ENCODE peak calls at places on chromosomes 3 and 15, in eight cellular contexts. One of them, this sample, is unnamed.
A peak's percentile ranks its signal among the peaks of the same experiment; 100 is the strongest.

GRCh38 chr3:49476563-49476962 is 6.5 kb downstream of the DAG1 start:
- DNase-seq in activated CD8-positive, alpha-beta memory T cell treated with anti-CD3 and anti-CD28 coated beads for 24 hours: no peak
- DNase-seq in T47D: no peak
- DNase-seq in NCI-H1436 treated with DMSO at 0.1 percent for 48 hours: no peak
- DNase-seq in KG1: no peak
- DNase-seq in spleen: no peak
- DNase-seq in activated naive CD4-positive, alpha-beta T cell treated with anti-CD3 and anti-CD28 coated beads, Interleukin-2, amount 10 ng/mL, durations not matched to agents 7 days and 5 days: peak; percentile 36
- DNase-seq in kidney epithelial cell: no peak
- DNase-seq in this sample: peak; percentile 88

GRCh38 chr15:69491051-69491505 is 38.5 kb downstream of the RPLP1 start:
- DNase-seq in KG1: no peak
- DNase-seq in spleen: no peak
- DNase-seq in activated CD8-positive, alpha-beta memory T cell treated with anti-CD3 and anti-CD28 coated beads for 24 hours: no peak
- DNase-seq in T47D: no peak
- DNase-seq in kidney epithelial cell: no peak
- DNase-seq in NCI-H1436 treated with DMSO at 0.1 percent for 48 hours: no peak
- DNase-seq in activated naive CD4-positive, alpha-beta T cell treated with anti-CD3 and anti-CD28 coated beads, Interleukin-2, amount 10 ng/mL, durations not matched to agents 7 days and 5 days: no peak
- DNase-seq in this sample: no peak

GRCh38 chr3:147113293-147114045 is 292.9 kb downstream of the ZIC4 start:
- DNase-seq in activated CD8-positive, alpha-beta memory T cell treated with anti-CD3 and anti-CD28 coated beads for 24 hours: no peak
- DNase-seq in spleen: no peak
- DNase-seq in T47D: no peak
- DNase-seq in kidney epithelial cell: peak; percentile 43
- DNase-seq in KG1: no peak
- DNase-seq in NCI-H1436 treated with DMSO at 0.1 percent for 48 hours: no peak
- DNase-seq in activated naive CD4-positive, alpha-beta T cell treated with anti-CD3 and anti-CD28 coated beads, Interleukin-2, amount 10 ng/mL, durations not matched to agents 7 days and 5 days: no peak
- DNase-seq in this sample: no peak

GRCh38 chr15:79170256-79170664 is 79.7 kb upstream of the RASGRF1 start:
- DNase-seq in NCI-H1436 treated with DMSO at 0.1 percent for 48 hours: no peak
- DNase-seq in activated naive CD4-positive, alpha-beta T cell treated with anti-CD3 and anti-CD28 coated beads, Interleukin-2, amount 10 ng/mL, durations not matched to agents 7 days and 5 days: no peak
- DNase-seq in KG1: no peak
- DNase-seq in T47D: no peak
- DNase-seq in spleen: no peak
- DNase-seq in kidney epithelial cell: peak; percentile 35
- DNase-seq in activated CD8-positive, alpha-beta memory T cell treated with anti-CD3 and anti-CD28 coated beads for 24 hours: no peak
- DNase-seq in this sample: no peak

GRCh38 chr3:64187065-64187959 is 38.0 kb downstream of the PRICKLE2 start:
- DNase-seq in activated CD8-positive, alpha-beta memory T cell treated with anti-CD3 and anti-CD28 coated beads for 24 hours: no peak
- DNase-seq in KG1: no peak
- DNase-seq in activated naive CD4-positive, alpha-beta T cell treated with anti-CD3 and anti-CD28 coated beads, Interleukin-2, amount 10 ng/mL, durations not matched to agents 7 days and 5 days: no peak
- DNase-seq in spleen: no peak
- DNase-seq in NCI-H1436 treated with DMSO at 0.1 percent for 48 hours: no peak
- DNase-seq in kidney epithelial cell: peak; percentile 98
- DNase-seq in T47D: peak; percentile 86
- DNase-seq in this sample: no peak

GRCh38 chr15:34043813-34044212 is 4.8 kb upstream of the AVEN start:
- DNase-seq in T47D: no peak
- DNase-seq in kidney epithelial cell: no peak
- DNase-seq in activated CD8-positive, alpha-beta memory T cell treated with anti-CD3 and anti-CD28 coated beads for 24 hours: no peak
- DNase-seq in activated naive CD4-positive, alpha-beta T cell treated with anti-CD3 and anti-CD28 coated beads, Interleukin-2, amount 10 ng/mL, durations not matched to agents 7 days and 5 days: no peak
- DNase-seq in spleen: no peak
- DNase-seq in NCI-H1436 treated with DMSO at 0.1 percent for 48 hours: no peak
- DNase-seq in KG1: no peak
- DNase-seq in this sample: no peak

GRCh38 chr3:87771338-87772059 is 287.3 kb downstream of the CGGBP1 start:
- DNase-seq in spleen: no peak
- DNase-seq in NCI-H1436 treated with DMSO at 0.1 percent for 48 hours: no peak
- DNase-seq in T47D: peak; percentile 40
- DNase-seq in activated CD8-positive, alpha-beta memory T cell treated with anti-CD3 and anti-CD28 coated beads for 24 hours: peak; percentile 64
- DNase-seq in kidney epithelial cell: no peak
- DNase-seq in KG1: no peak
- DNase-seq in activated naive CD4-positive, alpha-beta T cell treated with anti-CD3 and anti-CD28 coated beads, Interleukin-2, amount 10 ng/mL, durations not matched to agents 7 days and 5 days: peak; percentile 55
- DNase-seq in this sample: peak; percentile 64

GRCh38 chr3:60313382-60313781 is 937.9 kb downstream of the FHIT start:
- DNase-seq in T47D: no peak
- DNase-seq in spleen: no peak
- DNase-seq in KG1: no peak
- DNase-seq in NCI-H1436 treated with DMSO at 0.1 percent for 48 hours: no peak
- DNase-seq in kidney epithelial cell: no peak
- DNase-seq in activated naive CD4-positive, alpha-beta T cell treated with anti-CD3 and anti-CD28 coated beads, Interleukin-2, amount 10 ng/mL, durations not matched to agents 7 days and 5 days: no peak
- DNase-seq in activated CD8-positive, alpha-beta memory T cell treated with anti-CD3 and anti-CD28 coated beads for 24 hours: no peak
- DNase-seq in this sample: no peak